ENCODE peak calls at places on chromosomes 13 and 19, in eight cellular contexts. X is CD4-positive, alpha-beta T cell; S is cardiac fibroblast; P is tibial nerve; U is AG09309; A is mesothelial cell of epicardium; Z is heart left ventricle; J is dorsolateral prefrontal cortex. G is an unnamed sample.

GRCh38 chr13:48066310-48066989 is 28.5 kb downstream of the MED4 start:
- DNase-seq in X (no peak), S (peak), P (no peak), U (no peak), A (no peak), Z (no peak), J (no peak), G (no peak)

GRCh38 chr13:29847501-29847983 is 2.9 kb downstream of the UBL3 start:
- DNase-seq in X (no peak), S (peak), P (peak), U (no peak), A (no peak), Z (no peak), J (no peak), G (peak)

GRCh38 chr19:34432797-34433196 is 4.6 kb downstream of the UBA2 start:
- DNase-seq in X (no peak), S (peak), P (peak), U (no peak), A (no peak), Z (peak), J (no peak), G (no peak)

GRCh38 chr13:49356224-49356623 is 87.6 kb downstream of the CAB39L start:
- DNase-seq in X (no peak), S (peak), P (no peak), U (peak), A (no peak), Z (no peak), J (no peak), G (no peak)

GRCh38 chr13:114124921-114125320 is 7.5 kb downstream of the RASA3 start:
- DNase-seq in X (peak), S (peak), P (no peak), U (no peak), A (no peak), Z (no peak), J (no peak), G (peak)

GRCh38 chr13:35765387-35765786 is 288.9 kb upstream of the MAB21L1 start:
- DNase-seq in X (no peak), S (no peak), P (no peak), U (no peak), A (no peak), Z (no peak), J (no peak), G (no peak)

GRCh38 chr19:51799998-51800848 is 5.3 kb downstream of the FPR3 start:
- DNase-seq in X (no peak), S (peak), P (no peak), U (no peak), A (no peak), Z (peak), J (no peak), G (no peak)

GRCh38 chr19:37966211-37967072 is 59.4 kb downstream of the SIPA1L3 start:
- DNase-seq in X (no peak), S (no peak), P (no peak), U (no peak), A (no peak), Z (no peak), J (no peak), G (no peak)

GRCh38 chr19:48548253-48548911 is 3.6 kb upstream of the SULT2B1 start:
- DNase-seq in X (no peak), S (no peak), P (no peak), U (no peak), A (no peak), Z (no peak), J (no peak), G (no peak)

GRCh38 chr13:24734951-24735350 is 29.0 kb upstream of the RNF17 start:
- DNase-seq in X (no peak), S (no peak), P (no peak), U (no peak), A (no peak), Z (no peak), J (no peak), G (no peak)

GRCh38 chr13:73428706-73429105 is 369.9 kb downstream of the KLF5 start:
- DNase-seq in X (no peak), S (no peak), P (no peak), U (no peak), A (no peak), Z (no peak), J (no peak), G (no peak)

GRCh38 chr13:34886476-34886875 is 55.6 kb upstream of the NBEA start:
- DNase-seq in X (no peak), S (no peak), P (no peak), U (no peak), A (no peak), Z (no peak), J (no peak), G (no peak)

GRCh38 chr19:1590641-1591397 is 1.8 kb downstream of the MBD3 start:
- DNase-seq in X (no peak), S (peak), P (no peak), U (no peak), A (no peak), Z (no peak), J (no peak), G (peak)

GRCh38 chr19:11195169-11195568 is 2.2 kb downstream of the KANK2 start:
- DNase-seq in X (no peak), S (peak), P (no peak), U (no peak), A (no peak), Z (peak), J (no peak), G (no peak)

GRCh38 chr19:45637890-45638667 is 1.1 kb downstream of the EML2 start:
- DNase-seq in X (no peak), S (peak), P (no peak), U (no peak), A (no peak), Z (no peak), J (no peak), G (no peak)

GRCh38 chr13:45178349-45179142 is 22.3 kb downstream of the KCTD4 start:
- DNase-seq in X (no peak), S (peak), P (no peak), U (no peak), A (no peak), Z (no peak), J (no peak), G (no peak)

GRCh38 chr19:16920816-16921529 is 32.2 kb downstream of the F2RL3 start:
- DNase-seq in X (no peak), S (peak), P (no peak), U (peak), A (no peak), Z (no peak), J (no peak), G (no peak)

GRCh38 chr13:45356966-45357689 is 16.1 kb upstream of the TPT1 start:
- DNase-seq in X (no peak), S (no peak), P (no peak), U (no peak), A (no peak), Z (no peak), J (no peak), G (no peak)

GRCh38 chr13:47890146-47890814 is 110.8 kb downstream of the SUCLA2 start:
- DNase-seq in X (no peak), S (peak), P (no peak), U (no peak), A (no peak), Z (no peak), J (no peak), G (no peak)

GRCh38 chr19:45676851-45677263 is 8.8 kb downstream of the GIPR start:
- DNase-seq in X (peak), S (no peak), P (no peak), U (no peak), A (no peak), Z (no peak), J (no peak), G (peak)

GRCh38 chr19:18109731-18110671 is 12.4 kb downstream of the MAST3 start:
- DNase-seq in X (peak), S (no peak), P (no peak), U (no peak), A (no peak), Z (peak), J (no peak), G (peak)

GRCh38 chr13:19864018-19864338 is 529 bp upstream of the ZMYM5 start:
- DNase-seq in X (peak), S (peak), P (no peak), U (no peak), A (peak), Z (peak), J (no peak), G (peak)

GRCh38 chr13:92989301-92989700 is 237.3 kb upstream of the GPC6 start:
- DNase-seq in X (no peak), S (no peak), P (no peak), U (no peak), A (no peak), Z (no peak), J (no peak), G (no peak)

GRCh38 chr19:4474504-4475136 is 2.5 kb downstream of the HDGFL2 start:
- DNase-seq in X (no peak), S (peak), P (no peak), U (no peak), A (no peak), Z (no peak), J (peak), G (peak)

GRCh38 chr13:23509781-23510543 is 60.2 kb upstream of the TNFRSF19 start:
- DNase-seq in X (no peak), S (peak), P (no peak), U (peak), A (no peak), Z (no peak), J (no peak), G (no peak)

GRCh38 chr19:55097864-55098715 is 19.3 kb downstream of the PPP1R12C start:
- DNase-seq in X (no peak), S (no peak), P (no peak), U (no peak), A (no peak), Z (no peak), J (no peak), G (peak)

GRCh38 chr19:55096061-55096701 is 20.5 kb downstream of the EPS8L1 start:
- DNase-seq in X (no peak), S (no peak), P (no peak), U (no peak), A (no peak), Z (no peak), J (no peak), G (peak)

GRCh38 chr19:55101261-55101660 is 16.2 kb downstream of the PPP1R12C start:
- DNase-seq in X (no peak), S (no peak), P (no peak), U (no peak), A (no peak), Z (no peak), J (no peak), G (no peak)

GRCh38 chr19:55099557-55100506 is 17.6 kb downstream of the PPP1R12C start:
- DNase-seq in X (no peak), S (peak), P (no peak), U (no peak), A (no peak), Z (no peak), J (no peak), G (no peak)

GRCh38 chr19:55098716-55099556 is 18.5 kb downstream of the PPP1R12C start:
- DNase-seq in X (no peak), S (no peak), P (no peak), U (no peak), A (no peak), Z (no peak), J (no peak), G (peak)
- TF ChIP-seq CTCF in X (no peak), S (peak), P (no peak), U (no peak), A (no peak), Z (no peak), J (no peak), G (no peak)

GRCh38 chr13:98474292-98474691 is 102.6 kb downstream of the STK24 start:
- DNase-seq in X (no peak), S (no peak), P (no peak), U (no peak), A (no peak), Z (no peak), J (no peak), G (no peak)
- TF ChIP-seq CTCF in X (no peak), S (no peak), P (no peak), U (no peak), A (no peak), Z (no peak), J (no peak), G (no peak)

DNA sequence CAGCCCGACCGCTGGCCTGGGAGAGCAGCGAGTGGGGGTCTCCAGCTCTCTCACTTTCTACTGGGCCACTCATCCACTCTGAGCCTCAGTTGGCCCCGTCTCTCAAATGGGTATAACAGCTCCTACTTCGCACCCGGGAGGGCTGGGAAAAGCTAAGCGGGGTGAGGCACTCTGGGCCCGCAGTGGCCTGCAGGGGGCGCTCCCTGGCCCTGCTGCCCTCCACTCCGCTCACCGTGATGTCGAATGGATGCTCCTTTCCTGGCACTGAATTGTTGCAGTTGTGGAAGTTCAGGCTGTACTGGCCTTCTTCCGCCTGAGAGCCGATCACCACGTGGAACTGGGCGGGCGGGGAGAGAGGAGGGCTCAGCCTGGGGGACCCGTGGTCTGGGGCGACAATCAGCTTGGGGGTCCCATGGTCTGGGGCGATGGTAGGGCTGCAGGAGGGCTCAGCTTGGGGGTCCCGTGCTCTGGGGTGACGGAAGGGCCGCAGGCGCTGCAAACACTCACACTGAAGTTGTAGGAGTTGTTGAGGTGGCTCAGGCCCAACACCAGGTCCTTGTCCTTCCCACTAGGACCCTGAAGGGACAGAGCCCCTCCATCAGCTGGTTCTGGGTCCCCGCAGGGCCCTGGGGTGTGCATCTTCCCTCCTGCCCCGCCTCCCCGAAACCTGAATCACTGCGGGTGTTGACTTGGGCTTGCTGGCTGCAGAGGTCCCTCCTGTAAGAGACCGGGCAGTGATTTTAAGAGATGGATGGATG is 3.9 kb downstream of the GPR108 start:
- DNase-seq in X (no peak), S (no peak), P (no peak), U (no peak), A (no peak), Z (no peak), J (no peak), G (no peak)
- TF ChIP-seq CTCF in X (peak), S (peak), P (no peak), U (peak), A (peak), Z (peak), J (no peak), G (no peak)

DNA sequence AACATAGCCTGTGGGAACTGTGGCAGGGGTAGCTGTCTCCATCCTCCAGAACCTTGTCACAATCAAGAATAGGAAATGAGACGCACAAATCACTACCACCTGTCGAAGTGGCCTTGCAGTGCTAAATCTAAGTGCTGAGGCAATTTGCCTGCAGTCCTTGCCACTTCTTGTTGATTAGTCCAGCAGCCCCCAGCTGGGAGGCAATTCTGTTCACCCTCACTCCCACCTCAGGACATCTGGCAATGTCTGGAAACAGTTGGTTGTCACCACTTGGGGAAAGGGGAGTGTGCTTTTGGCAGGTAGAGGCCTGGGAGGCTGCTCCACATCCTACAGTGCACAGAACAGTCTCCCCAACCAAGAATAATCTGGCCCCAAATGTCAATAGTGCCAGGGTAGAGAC is 10.7 kb downstream of the RFX2 start:
- DNase-seq in X (no peak), S (no peak), P (no peak), U (no peak), A (no peak), Z (no peak), J (no peak), G (no peak)
- TF ChIP-seq CTCF in X (no peak), S (no peak), P (no peak), U (no peak), A (no peak), Z (no peak), J (no peak), G (no peak)

GRCh38 chr13:81927347-81927746 is 1586.4 kb upstream of the SPRY2 start:
- DNase-seq in X (no peak), S (no peak), P (no peak), U (no peak), A (no peak), Z (no peak), J (no peak), G (no peak)

DNA sequence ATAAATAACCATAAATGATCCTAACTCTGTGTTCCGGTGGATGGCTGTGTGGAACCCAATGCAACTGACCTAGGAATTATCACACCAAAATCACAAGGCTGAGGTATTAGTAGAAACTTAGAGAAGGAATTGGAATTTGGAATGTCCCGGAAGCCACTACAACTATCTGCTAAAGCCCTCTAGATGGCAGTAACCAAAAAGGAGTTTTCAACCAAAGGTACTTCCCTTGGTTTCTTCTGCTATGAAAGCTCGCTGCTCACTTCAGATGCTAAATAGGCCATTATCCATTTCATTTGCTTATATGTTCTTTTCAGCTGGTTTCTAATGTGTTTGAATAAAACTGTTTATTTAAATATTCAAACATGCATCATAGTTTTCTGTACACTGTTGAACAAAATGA is 1589.1 kb upstream of the SPRY2 start:
- DNase-seq in X (no peak), S (peak), P (no peak), U (no peak), A (no peak), Z (no peak), J (no peak), G (no peak)
- TF ChIP-seq CTCF in X (no peak), S (no peak), P (no peak), U (peak), A (no peak), Z (no peak), J (peak), G (no peak)

GRCh38 chr13:57634829-57635165 is 3.3 kb downstream of the PCDH17 start:
- DNase-seq in X (no peak), S (no peak), P (no peak), U (no peak), A (no peak), Z (peak), J (peak), G (no peak)

GRCh38 chr13:57635541-57635940 is 4.0 kb downstream of the PCDH17 start:
- DNase-seq in X (no peak), S (no peak), P (no peak), U (no peak), A (no peak), Z (no peak), J (no peak), G (no peak)

GRCh38 chr13:57632276-57633140 is 964 bp downstream of the PCDH17 start:
- DNase-seq in X (no peak), S (peak), P (no peak), U (no peak), A (peak), Z (peak), J (peak), G (peak)

GRCh38 chr13:57633141-57633949 is 1.8 kb downstream of the PCDH17 start:
- DNase-seq in X (no peak), S (peak), P (no peak), U (no peak), A (peak), Z (peak), J (peak), G (no peak)

GRCh38 chr13:57633950-57634828 is 2.6 kb downstream of the PCDH17 start:
- DNase-seq in X (no peak), S (no peak), P (no peak), U (no peak), A (no peak), Z (peak), J (peak), G (no peak)
- TF ChIP-seq CTCF in X (no peak), S (no peak), P (peak), U (no peak), A (no peak), Z (no peak), J (no peak), G (no peak)

DNA sequence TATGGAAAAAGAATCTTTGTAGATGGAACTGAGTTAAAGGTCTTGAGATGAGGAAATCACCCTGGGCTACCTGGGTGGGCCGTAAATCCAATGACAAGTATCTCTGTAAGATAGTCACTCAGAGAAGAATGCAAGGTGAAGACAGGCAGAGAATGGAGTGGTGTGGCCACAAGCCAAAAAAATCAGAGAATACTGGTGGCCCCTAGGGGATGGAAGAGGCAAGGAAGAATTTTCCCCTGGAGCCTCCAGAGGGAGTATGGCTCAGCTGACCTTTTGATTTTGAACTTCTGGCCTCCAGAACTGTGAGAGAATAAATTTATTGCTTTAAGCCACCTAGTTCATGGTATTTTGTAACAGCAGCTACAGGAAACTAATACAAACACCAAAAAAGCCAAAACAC is 32.7 kb upstream of the CSNK1A1L start:
- DNase-seq in X (no peak), S (peak), P (no peak), U (no peak), A (no peak), Z (no peak), J (no peak), G (no peak)
- TF ChIP-seq CTCF in X (no peak), S (peak), P (no peak), U (peak), A (no peak), Z (no peak), J (no peak), G (no peak)

DNA sequence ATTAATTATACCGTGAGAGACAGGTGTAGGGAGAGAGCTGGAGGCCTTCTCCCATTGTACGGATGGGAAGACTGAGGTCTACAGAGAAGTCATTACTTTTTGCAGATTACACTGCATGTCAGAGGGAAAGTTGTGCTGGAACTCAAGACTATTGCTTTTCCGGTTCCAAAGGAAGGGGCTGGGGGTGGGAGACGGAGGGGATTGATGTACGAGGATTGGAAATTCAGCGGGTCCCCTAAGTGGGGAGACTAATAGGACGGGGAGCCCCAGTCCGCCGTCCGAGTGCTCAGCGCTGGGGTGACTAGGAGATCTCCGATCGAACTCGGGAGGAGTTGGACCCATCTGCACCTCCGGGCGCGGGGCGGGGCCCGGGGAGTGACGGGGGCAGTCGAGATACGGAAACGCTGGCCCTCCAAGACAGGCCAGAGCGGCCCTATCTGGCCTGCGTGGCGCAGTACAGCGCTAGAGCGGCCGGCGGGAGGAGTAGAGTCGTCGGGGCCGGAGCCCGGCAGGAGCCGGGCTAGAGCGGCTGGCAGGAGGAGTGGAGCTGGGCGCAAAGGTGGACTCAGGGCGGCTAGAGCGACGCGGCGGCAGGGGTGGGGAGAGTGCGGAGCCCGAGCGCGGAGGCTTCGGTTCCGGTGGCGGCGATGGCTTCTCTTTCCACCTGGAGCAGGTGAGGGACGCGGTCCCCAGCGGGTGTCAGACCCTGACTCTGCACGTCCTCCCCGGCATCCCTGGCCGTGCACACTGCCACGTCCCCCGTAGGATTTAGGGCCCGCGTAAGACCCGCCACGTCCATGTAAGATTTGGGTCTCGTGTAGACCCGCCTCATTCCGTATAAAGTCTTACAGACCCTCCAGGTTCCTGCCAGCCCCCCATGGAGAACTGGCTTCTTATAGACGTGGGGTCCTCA is 1.1 kb downstream of the ARHGEF1 start:
- DNase-seq in X (peak), S (peak), P (peak), U (peak), A (peak), Z (peak), J (peak), G (peak)
- TF ChIP-seq CTCF in X (no peak), S (peak), P (peak), U (no peak), A (no peak), Z (peak), J (no peak), G (no peak)

GRCh38 chr19:58380037-58380735 is 644 bp downstream of the ZNF837 start:
- DNase-seq in X (no peak), S (no peak), P (no peak), U (no peak), A (no peak), Z (no peak), J (no peak), G (no peak)
- TF ChIP-seq CTCF in X (no peak), S (no peak), P (no peak), U (no peak), A (no peak), Z (no peak), J (no peak), G (no peak)

G was measured in GM20000.